ENCODE peak calls at places on chromosomes 3 and 15, in five cellular contexts. O is neuronal stem cell, N is H9, B is mesenchymal stem cell, U is IMR-90. R is an unnamed sample.

GRCh38 chr3:60086811-60087210 is 1037.0 kb upstream of the CFAP20DC start:
- DNase-seq in O (no peak), N (no peak), B (peak), U (peak), R (peak)

GRCh38 chr15:84911879-84912660 is 27.6 kb downstream of the SLC28A1 start:
- DNase-seq in O (no peak), N (no peak), B (peak), U (peak), R (no peak)

GRCh38 chr3:140298569-140299070 is 363.6 kb downstream of the CLSTN2 start:
- DNase-seq in O (no peak), N (peak), B (no peak), U (no peak), R (no peak)

GRCh38 chr15:90594297-90594696 is 64.6 kb downstream of the CRTC3 start:
- DNase-seq in O (no peak), N (no peak), B (no peak), U (no peak), R (no peak)

GRCh38 chr3:111072016-111072891 is 638 bp downstream of the NECTIN3 start:
- DNase-seq in O (no peak), N (peak), B (peak), U (peak), R (no peak)

GRCh38 chr15:48565560-48566482 is 79.7 kb downstream of the FBN1 start:
- DNase-seq in O (no peak), N (no peak), B (peak), U (peak), R (no peak)

GRCh38 chr3:160569874-160570273 is 4.5 kb upstream of the KPNA4 start:
- DNase-seq in O (no peak), N (no peak), B (no peak), U (no peak), R (no peak)

GRCh38 chr3:120908030-120908802 is at the start of gene STXBP5L:
- DNase-seq in O (peak), N (peak), B (peak), U (peak), R (peak)

GRCh38 chr3:15326037-15326436 is 6.3 kb downstream of the SH3BP5 start:
- DNase-seq in O (no peak), N (no peak), B (no peak), U (no peak), R (no peak)

GRCh38 chr15:75502360-75502759 is 50.9 kb upstream of the SIN3A start:
- DNase-seq in O (no peak), N (no peak), B (no peak), U (no peak), R (no peak)

GRCh38 chr15:100042558-100042957 is 299.2 kb downstream of the ADAMTS17 start:
- DNase-seq in O (no peak), N (no peak), B (peak), U (peak), R (no peak)

GRCh38 chr15:60957111-60957510 is 272.0 kb downstream of the RORA start:
- DNase-seq in O (no peak), N (no peak), B (no peak), U (no peak), R (no peak)

DNA sequence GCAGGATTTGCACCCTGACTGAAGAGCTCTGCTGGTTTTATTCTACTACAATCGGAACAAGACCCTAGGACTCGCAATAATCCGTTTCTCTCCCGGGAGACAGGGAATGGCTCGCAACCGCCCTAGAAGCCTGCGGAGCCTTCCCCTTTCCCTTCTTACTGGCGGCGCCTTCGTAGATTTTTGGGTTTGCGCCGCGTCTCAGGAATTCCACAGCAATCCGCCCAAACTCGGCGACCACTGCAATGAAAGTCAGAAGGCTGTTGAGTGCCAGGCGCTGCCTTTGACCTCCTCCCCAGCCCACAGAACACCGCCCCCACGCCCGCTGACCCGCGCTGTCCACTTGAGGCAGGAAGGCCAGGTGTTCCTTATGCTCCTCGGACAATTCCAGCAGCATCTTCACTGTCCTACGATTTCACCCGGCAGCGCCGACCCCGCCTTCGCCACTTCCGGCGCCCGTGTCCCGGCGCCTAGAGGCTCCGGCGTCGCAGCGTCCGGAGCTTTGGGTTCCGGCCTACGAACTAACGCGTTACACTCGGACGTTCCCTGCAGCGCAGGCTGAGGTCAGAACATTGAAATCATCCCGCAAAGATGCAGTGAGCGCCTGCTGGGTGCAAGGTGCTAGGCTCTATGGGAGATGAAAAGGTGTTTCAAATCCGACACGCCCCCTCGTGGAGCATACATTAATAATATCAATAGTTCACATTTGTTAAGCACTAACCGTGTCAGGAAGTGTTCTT is at the start of gene COMMD2:
- DNase-seq in O (peak), N (peak), B (peak), U (peak), R (peak)
- H4K8ac ChIP-seq in O (no peak), N (no peak), B (peak), U (peak), R (no peak)

GRCh38 chr3:184582583-184582982 is 21.0 kb downstream of the EPHB3 start:
- DNase-seq in O (no peak), N (peak), B (peak), U (no peak), R (peak)
- H4K8ac ChIP-seq in O (no peak), N (no peak), B (peak), U (no peak), R (no peak)

GRCh38 chr15:49620174-49620573 is 444 bp downstream of the FAM227B start:
- DNase-seq in O (no peak), N (no peak), B (peak), U (peak), R (no peak)

GRCh38 chr15:49621327-49622210 is 721 bp downstream of the DTWD1 start:
- DNase-seq in O (no peak), N (no peak), B (peak), U (no peak), R (peak)

GRCh38 chr15:49620658-49621326 is at the start of the genes DTWD1 and FAM227B:
- DNase-seq in O (peak), N (peak), B (peak), U (peak), R (peak)

GRCh38 chr15:49622561-49622960 is 1.7 kb downstream of the DTWD1 start:
- DNase-seq in O (no peak), N (no peak), B (peak), U (no peak), R (peak)

GRCh38 chr15:49619226-49619625 is 1.4 kb downstream of the FAM227B start:
- DNase-seq in O (no peak), N (no peak), B (no peak), U (no peak), R (no peak)
- H4K8ac ChIP-seq in O (no peak), N (no peak), B (no peak), U (peak), R (no peak)

DNA sequence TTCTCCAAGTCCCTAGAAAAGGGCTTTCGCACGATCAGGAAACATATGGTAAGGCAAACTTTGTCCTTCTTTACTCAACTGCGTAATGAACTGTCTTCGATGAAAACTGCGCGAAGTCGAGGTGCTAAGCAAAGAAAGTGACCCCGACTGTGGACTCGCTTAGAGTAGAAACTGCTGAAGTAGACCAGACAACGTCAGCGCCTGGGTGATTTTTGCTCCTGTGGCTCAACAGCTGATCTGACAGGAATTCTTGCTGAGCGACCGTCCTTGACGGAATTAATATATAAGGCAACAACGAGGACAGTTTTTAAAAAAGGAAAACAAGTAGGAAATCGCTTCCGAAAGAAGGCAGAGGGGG is 590 bp downstream of the RPS27L start:
- DNase-seq in O (peak), N (no peak), B (peak), U (peak), R (peak)
- H4K8ac ChIP-seq in O (no peak), N (no peak), B (peak), U (peak), R (no peak)

R was measured in mesendoderm.